ENCODE peak calls at places on chromosome 18, in ten cellular contexts. One of them, this sample, is unnamed.

GRCh38 chr18:41906528-41907256 is 48.3 kb upstream of the PIK3C3 start:
- DNase-seq in activated T-cell treated with anti-CD3 and anti-CD28 coated beads for 48 hours: peak; percentile 12
- DNase-seq in RWPE1: peak; percentile 22
- DNase-seq in HepG2: peak; percentile 13
- DNase-seq in germinal center: peak; percentile 10
- DNase-seq in caudate nucleus: peak; percentile 16
- DNase-seq in fibroblast of the conjunctiva: peak; percentile 24
- DNase-seq in bronchial epithelial cell: peak; percentile 63
- DNase-seq in stomach: no peak
- DNase-seq in neural crest cell: peak; percentile 1
- DNase-seq in this sample: no peak

GRCh38 chr18:54945726-54946125 is 13.5 kb downstream of the CCDC68 start:
- DNase-seq in activated T-cell treated with anti-CD3 and anti-CD28 coated beads for 48 hours: no peak
- DNase-seq in RWPE1: no peak
- DNase-seq in HepG2: peak; percentile 29
- DNase-seq in germinal center: no peak
- DNase-seq in caudate nucleus: no peak
- DNase-seq in fibroblast of the conjunctiva: no peak
- DNase-seq in bronchial epithelial cell: no peak
- DNase-seq in stomach: no peak
- DNase-seq in neural crest cell: no peak
- DNase-seq in this sample: no peak

GRCh38 chr18:60978338-60978737 is 354.9 kb upstream of the CDH20 start:
- DNase-seq in activated T-cell treated with anti-CD3 and anti-CD28 coated beads for 48 hours: no peak
- DNase-seq in RWPE1: peak; percentile 35
- DNase-seq in HepG2: no peak
- DNase-seq in germinal center: no peak
- DNase-seq in caudate nucleus: no peak
- DNase-seq in fibroblast of the conjunctiva: peak; percentile 67
- DNase-seq in bronchial epithelial cell: peak; percentile 15
- DNase-seq in stomach: no peak
- DNase-seq in neural crest cell: no peak
- DNase-seq in this sample: no peak

GRCh38 chr18:58015045-58015444 is 29.0 kb upstream of the NEDD4L start:
- DNase-seq in activated T-cell treated with anti-CD3 and anti-CD28 coated beads for 48 hours: no peak
- DNase-seq in RWPE1: no peak
- DNase-seq in HepG2: no peak
- DNase-seq in germinal center: peak; percentile 79
- DNase-seq in caudate nucleus: no peak
- DNase-seq in fibroblast of the conjunctiva: no peak
- DNase-seq in bronchial epithelial cell: no peak
- DNase-seq in stomach: no peak
- DNase-seq in neural crest cell: no peak
- DNase-seq in this sample: no peak

GRCh38 chr18:70415823-70416488 is 127.1 kb downstream of the SOCS6 start:
- DNase-seq in activated T-cell treated with anti-CD3 and anti-CD28 coated beads for 48 hours: no peak
- DNase-seq in RWPE1: peak; percentile 64
- DNase-seq in HepG2: no peak
- DNase-seq in germinal center: no peak
- DNase-seq in caudate nucleus: no peak
- DNase-seq in fibroblast of the conjunctiva: no peak
- DNase-seq in bronchial epithelial cell: peak; percentile 77
- DNase-seq in stomach: peak; percentile 51
- DNase-seq in neural crest cell: no peak
- DNase-seq in this sample: no peak

GRCh38 chr18:53941601-53942335 is 282.7 kb downstream of the MBD2 start:
- DNase-seq in activated T-cell treated with anti-CD3 and anti-CD28 coated beads for 48 hours: no peak
- DNase-seq in RWPE1: no peak
- DNase-seq in HepG2: no peak
- DNase-seq in germinal center: no peak
- DNase-seq in caudate nucleus: no peak
- DNase-seq in fibroblast of the conjunctiva: no peak
- DNase-seq in bronchial epithelial cell: peak; percentile 25
- DNase-seq in stomach: no peak
- DNase-seq in neural crest cell: no peak
- DNase-seq in this sample: no peak

GRCh38 chr18:58098706-58099105 is 54.7 kb downstream of the NEDD4L start:
- DNase-seq in activated T-cell treated with anti-CD3 and anti-CD28 coated beads for 48 hours: no peak
- DNase-seq in RWPE1: no peak
- DNase-seq in HepG2: no peak
- DNase-seq in germinal center: no peak
- DNase-seq in caudate nucleus: no peak
- DNase-seq in fibroblast of the conjunctiva: no peak
- DNase-seq in bronchial epithelial cell: no peak
- DNase-seq in stomach: no peak
- DNase-seq in neural crest cell: no peak
- DNase-seq in this sample: no peak

GRCh38 chr18:51522821-51523220 is 325.3 kb upstream of the MEX3C start:
- DNase-seq in activated T-cell treated with anti-CD3 and anti-CD28 coated beads for 48 hours: no peak
- DNase-seq in RWPE1: peak; percentile 56
- DNase-seq in HepG2: no peak
- DNase-seq in germinal center: no peak
- DNase-seq in caudate nucleus: no peak
- DNase-seq in fibroblast of the conjunctiva: no peak
- DNase-seq in bronchial epithelial cell: peak; percentile 96
- DNase-seq in stomach: no peak
- DNase-seq in neural crest cell: no peak
- DNase-seq in this sample: no peak

GRCh38 chr18:5628512-5629255 is 84.9 kb upstream of the EPB41L3 start:
- DNase-seq in activated T-cell treated with anti-CD3 and anti-CD28 coated beads for 48 hours: no peak
- DNase-seq in RWPE1: no peak
- DNase-seq in HepG2: no peak
- DNase-seq in germinal center: peak; percentile 10
- DNase-seq in caudate nucleus: peak; percentile 27
- DNase-seq in fibroblast of the conjunctiva: no peak
- DNase-seq in bronchial epithelial cell: no peak
- DNase-seq in stomach: peak; percentile 31
- DNase-seq in neural crest cell: peak; percentile 28
- DNase-seq in this sample: peak; percentile 29

GRCh38 chr18:46070683-46071614 is 1.1 kb downstream of the PSTPIP2 start:
- DNase-seq in activated T-cell treated with anti-CD3 and anti-CD28 coated beads for 48 hours: peak; percentile 13
- DNase-seq in RWPE1: no peak
- DNase-seq in HepG2: no peak
- DNase-seq in germinal center: no peak
- DNase-seq in caudate nucleus: no peak
- DNase-seq in fibroblast of the conjunctiva: no peak
- DNase-seq in bronchial epithelial cell: no peak
- DNase-seq in stomach: no peak
- DNase-seq in neural crest cell: no peak
- DNase-seq in this sample: no peak

GRCh38 chr18:68985172-68985820 is 187.4 kb downstream of the CCDC102B start:
- DNase-seq in activated T-cell treated with anti-CD3 and anti-CD28 coated beads for 48 hours: no peak
- DNase-seq in RWPE1: no peak
- DNase-seq in HepG2: no peak
- DNase-seq in germinal center: no peak
- DNase-seq in caudate nucleus: no peak
- DNase-seq in fibroblast of the conjunctiva: no peak
- DNase-seq in bronchial epithelial cell: no peak
- DNase-seq in stomach: no peak
- DNase-seq in neural crest cell: no peak
- DNase-seq in this sample: no peak

GRCh38 chr18:39624934-39625333 is 2059.3 kb upstream of the CELF4 start:
- DNase-seq in activated T-cell treated with anti-CD3 and anti-CD28 coated beads for 48 hours: no peak
- DNase-seq in RWPE1: peak; percentile 21
- DNase-seq in HepG2: no peak
- DNase-seq in germinal center: no peak
- DNase-seq in caudate nucleus: no peak
- DNase-seq in fibroblast of the conjunctiva: no peak
- DNase-seq in bronchial epithelial cell: peak; percentile 80
- DNase-seq in stomach: no peak
- DNase-seq in neural crest cell: no peak
- DNase-seq in this sample: no peak

GRCh38 chr18:73861771-73862170 is 285.9 kb downstream of the FBXO15 start:
- DNase-seq in activated T-cell treated with anti-CD3 and anti-CD28 coated beads for 48 hours: no peak
- DNase-seq in RWPE1: no peak
- DNase-seq in HepG2: no peak
- DNase-seq in germinal center: no peak
- DNase-seq in caudate nucleus: no peak
- DNase-seq in fibroblast of the conjunctiva: no peak
- DNase-seq in bronchial epithelial cell: no peak
- DNase-seq in stomach: no peak
- DNase-seq in neural crest cell: no peak
- DNase-seq in this sample: no peak

GRCh38 chr18:45639424-45639823 is 24.1 kb downstream of the SLC14A2 start:
- DNase-seq in activated T-cell treated with anti-CD3 and anti-CD28 coated beads for 48 hours: no peak
- DNase-seq in RWPE1: no peak
- DNase-seq in HepG2: no peak
- DNase-seq in germinal center: no peak
- DNase-seq in caudate nucleus: no peak
- DNase-seq in fibroblast of the conjunctiva: no peak
- DNase-seq in bronchial epithelial cell: no peak
- DNase-seq in stomach: no peak
- DNase-seq in neural crest cell: no peak
- DNase-seq in this sample: no peak

GRCh38 chr18:58996131-58996632 is 131.5 kb downstream of the ZNF532 start:
- DNase-seq in activated T-cell treated with anti-CD3 and anti-CD28 coated beads for 48 hours: no peak
- DNase-seq in RWPE1: no peak
- DNase-seq in HepG2: no peak
- DNase-seq in germinal center: no peak
- DNase-seq in caudate nucleus: no peak
- DNase-seq in fibroblast of the conjunctiva: no peak
- DNase-seq in bronchial epithelial cell: peak; percentile 35
- DNase-seq in stomach: no peak
- DNase-seq in neural crest cell: no peak
- DNase-seq in this sample: no peak

GRCh38 chr18:56815926-56816325 is 164.8 kb downstream of the WDR7 start:
- DNase-seq in activated T-cell treated with anti-CD3 and anti-CD28 coated beads for 48 hours: no peak
- DNase-seq in RWPE1: no peak
- DNase-seq in HepG2: peak; percentile 48
- DNase-seq in germinal center: no peak
- DNase-seq in caudate nucleus: no peak
- DNase-seq in fibroblast of the conjunctiva: no peak
- DNase-seq in bronchial epithelial cell: peak; percentile 41
- DNase-seq in stomach: no peak
- DNase-seq in neural crest cell: no peak
- DNase-seq in this sample: no peak

GRCh38 chr18:69935319-69936190 is 12.1 kb downstream of the CD226 start:
- DNase-seq in activated T-cell treated with anti-CD3 and anti-CD28 coated beads for 48 hours: peak; percentile 75
- DNase-seq in RWPE1: no peak
- DNase-seq in HepG2: peak; percentile 89
- DNase-seq in germinal center: no peak
- DNase-seq in caudate nucleus: no peak
- DNase-seq in fibroblast of the conjunctiva: no peak
- DNase-seq in bronchial epithelial cell: peak; percentile 55
- DNase-seq in stomach: peak; percentile 54
- DNase-seq in neural crest cell: no peak
- DNase-seq in this sample: no peak

GRCh38 chr18:9810216-9810804 is 75.5 kb upstream of the TXNDC2 start:
- DNase-seq in activated T-cell treated with anti-CD3 and anti-CD28 coated beads for 48 hours: no peak
- DNase-seq in RWPE1: no peak
- DNase-seq in HepG2: no peak
- DNase-seq in germinal center: no peak
- DNase-seq in caudate nucleus: no peak
- DNase-seq in fibroblast of the conjunctiva: no peak
- DNase-seq in bronchial epithelial cell: no peak
- DNase-seq in stomach: no peak
- DNase-seq in neural crest cell: no peak
- DNase-seq in this sample: no peak

GRCh38 chr18:76670564-76671288 is 151.6 kb upstream of the ZNF236 start:
- DNase-seq in activated T-cell treated with anti-CD3 and anti-CD28 coated beads for 48 hours: no peak
- DNase-seq in RWPE1: no peak
- DNase-seq in HepG2: no peak
- DNase-seq in germinal center: no peak
- DNase-seq in caudate nucleus: no peak
- DNase-seq in fibroblast of the conjunctiva: no peak
- DNase-seq in bronchial epithelial cell: no peak
- DNase-seq in stomach: no peak
- DNase-seq in neural crest cell: no peak
- DNase-seq in this sample: no peak

GRCh38 chr18:27954226-27954625 is 222.7 kb downstream of the CDH2 start:
- DNase-seq in activated T-cell treated with anti-CD3 and anti-CD28 coated beads for 48 hours: no peak
- DNase-seq in RWPE1: no peak
- DNase-seq in HepG2: no peak
- DNase-seq in germinal center: no peak
- DNase-seq in caudate nucleus: no peak
- DNase-seq in fibroblast of the conjunctiva: peak; percentile 12
- DNase-seq in bronchial epithelial cell: peak; percentile 29
- DNase-seq in stomach: no peak
- DNase-seq in neural crest cell: no peak
- DNase-seq in this sample: no peak

GRCh38 chr18:10455726-10456453 is 1.5 kb downstream of the APCDD1 start:
- DNase-seq in activated T-cell treated with anti-CD3 and anti-CD28 coated beads for 48 hours: no peak
- DNase-seq in RWPE1: no peak
- DNase-seq in HepG2: no peak
- DNase-seq in germinal center: no peak
- DNase-seq in caudate nucleus: no peak
- DNase-seq in fibroblast of the conjunctiva: no peak
- DNase-seq in bronchial epithelial cell: no peak
- DNase-seq in stomach: no peak
- DNase-seq in neural crest cell: no peak
- DNase-seq in this sample: no peak

GRCh38 chr18:67232406-67232805 is 284.1 kb downstream of the DSEL start:
- DNase-seq in activated T-cell treated with anti-CD3 and anti-CD28 coated beads for 48 hours: no peak
- DNase-seq in RWPE1: peak; percentile 9
- DNase-seq in HepG2: no peak
- DNase-seq in germinal center: no peak
- DNase-seq in caudate nucleus: no peak
- DNase-seq in fibroblast of the conjunctiva: peak; percentile 39
- DNase-seq in bronchial epithelial cell: peak; percentile 93
- DNase-seq in stomach: no peak
- DNase-seq in neural crest cell: no peak
- DNase-seq in this sample: no peak

GRCh38 chr18:68399721-68400120 is 315.2 kb downstream of the TMX3 start:
- DNase-seq in activated T-cell treated with anti-CD3 and anti-CD28 coated beads for 48 hours: no peak
- DNase-seq in RWPE1: no peak
- DNase-seq in HepG2: no peak
- DNase-seq in germinal center: no peak
- DNase-seq in caudate nucleus: no peak
- DNase-seq in fibroblast of the conjunctiva: no peak
- DNase-seq in bronchial epithelial cell: no peak
- DNase-seq in stomach: no peak
- DNase-seq in neural crest cell: no peak
- DNase-seq in this sample: no peak

GRCh38 chr18:23573948-23574431 is 12.3 kb downstream of the NPC1 start:
- DNase-seq in activated T-cell treated with anti-CD3 and anti-CD28 coated beads for 48 hours: peak; percentile 12
- DNase-seq in RWPE1: peak; percentile 54
- DNase-seq in HepG2: no peak
- DNase-seq in germinal center: no peak
- DNase-seq in caudate nucleus: no peak
- DNase-seq in fibroblast of the conjunctiva: peak; percentile 23
- DNase-seq in bronchial epithelial cell: peak; percentile 80
- DNase-seq in stomach: no peak
- DNase-seq in neural crest cell: no peak
- DNase-seq in this sample: no peak

GRCh38 chr18:78914586-78914935 is 65.1 kb upstream of the SALL3 start:
- DNase-seq in activated T-cell treated with anti-CD3 and anti-CD28 coated beads for 48 hours: no peak
- DNase-seq in RWPE1: no peak
- DNase-seq in HepG2: no peak
- DNase-seq in germinal center: no peak
- DNase-seq in caudate nucleus: no peak
- DNase-seq in fibroblast of the conjunctiva: no peak
- DNase-seq in bronchial epithelial cell: no peak
- DNase-seq in stomach: no peak
- DNase-seq in neural crest cell: no peak
- DNase-seq in this sample: no peak

GRCh38 chr18:28529644-28530043 is 352.7 kb upstream of the CDH2 start:
- DNase-seq in activated T-cell treated with anti-CD3 and anti-CD28 coated beads for 48 hours: no peak
- DNase-seq in RWPE1: no peak
- DNase-seq in HepG2: no peak
- DNase-seq in germinal center: no peak
- DNase-seq in caudate nucleus: no peak
- DNase-seq in fibroblast of the conjunctiva: no peak
- DNase-seq in bronchial epithelial cell: no peak
- DNase-seq in stomach: no peak
- DNase-seq in neural crest cell: no peak
- DNase-seq in this sample: no peak

GRCh38 chr18:35159782-35160181 is 81.1 kb upstream of the ZNF397 start:
- DNase-seq in activated T-cell treated with anti-CD3 and anti-CD28 coated beads for 48 hours: no peak
- DNase-seq in RWPE1: no peak
- DNase-seq in HepG2: no peak
- DNase-seq in germinal center: no peak
- DNase-seq in caudate nucleus: no peak
- DNase-seq in fibroblast of the conjunctiva: no peak
- DNase-seq in bronchial epithelial cell: peak; percentile 52
- DNase-seq in stomach: no peak
- DNase-seq in neural crest cell: no peak
- DNase-seq in this sample: no peak

GRCh38 chr18:44198296-44199284 is 482.1 kb upstream of the SETBP1 start:
- DNase-seq in activated T-cell treated with anti-CD3 and anti-CD28 coated beads for 48 hours: no peak
- DNase-seq in RWPE1: no peak
- DNase-seq in HepG2: no peak
- DNase-seq in germinal center: no peak
- DNase-seq in caudate nucleus: no peak
- DNase-seq in fibroblast of the conjunctiva: no peak
- DNase-seq in bronchial epithelial cell: no peak
- DNase-seq in stomach: no peak
- DNase-seq in neural crest cell: no peak
- DNase-seq in this sample: no peak

This sample was measured in substantia nigra.